ENCODE peak calls at places on chromosome 10, in ten cellular contexts. G is tibial artery; Y is GM23248; Q is OCI-LY7; Z is NCI-H1105; P is GM12865; T is neural crest cell; B is stimulated activated CD8-positive, alpha-beta memory T cell treated with anti-CD3 and anti-CD28 coated beads, Interleukin-2, amount 100 ng/mL, for 1 hour; W is Daoy; K is lower lobe of right lung. F is an unnamed sample.

GRCh38 chr10:5668429-5668828 is 2.0 kb upstream of the ASB13 start:
- DNase-seq in W (no peak), Z (no peak), P (no peak), K (no peak), B (no peak), Y (no peak), G (no peak), Q (no peak), T (no peak), F (no peak)

GRCh38 chr10:89916481-89916880 is 215.1 kb downstream of the KIF20B start:
- DNase-seq in B (no peak), Z (no peak), G (no peak), P (no peak), T (no peak), K (no peak), Q (no peak), Y (peak), W (peak), F (no peak)

GRCh38 chr10:74955796-74956195 is 129.4 kb downstream of the KAT6B start:
- DNase-seq in W (peak), K (no peak), Q (no peak), Z (no peak), T (no peak), Y (no peak), G (no peak), P (no peak), B (no peak), F (no peak)

GRCh38 chr10:34967411-34967880 is 122.7 kb downstream of the CUL2 start:
- DNase-seq in Z (no peak), K (no peak), Q (no peak), P (no peak), W (peak), T (no peak), G (peak), B (no peak), Y (peak), F (no peak)

GRCh38 chr10:43049081-43049551 is 27.8 kb upstream of the RET start:
- DNase-seq in P (no peak), Z (no peak), B (no peak), W (no peak), G (peak), Q (no peak), T (no peak), Y (no peak), K (peak), F (no peak)

GRCh38 chr10:126075009-126075408 is 178.6 kb downstream of the FANK1 start:
- DNase-seq in G (no peak), B (no peak), Y (no peak), P (no peak), Q (no peak), K (no peak), Z (no peak), W (no peak), T (no peak), F (no peak)

GRCh38 chr10:69317175-69318086 is 39.1 kb downstream of the HK1 start:
- DNase-seq in B (no peak), Z (no peak), Q (peak), Y (no peak), K (no peak), P (peak), T (no peak), W (no peak), G (no peak), F (no peak)

GRCh38 chr10:78331391-78331922 is 297.8 kb downstream of the RPS24 start:
- DNase-seq in Z (no peak), Q (no peak), P (no peak), K (no peak), W (peak), Y (peak), B (no peak), G (peak), T (no peak), F (peak)

GRCh38 chr10:68153473-68154210 is 44.4 kb downstream of the MYPN start:
- DNase-seq in K (no peak), Y (peak), B (no peak), W (peak), T (no peak), G (no peak), Z (peak), P (no peak), Q (no peak), F (no peak)

GRCh38 chr10:71555087-71555728 is 158.5 kb downstream of the CDH23 start:
- DNase-seq in Q (no peak), W (no peak), Z (no peak), T (no peak), Y (no peak), K (peak), B (no peak), G (no peak), P (no peak), F (no peak)

GRCh38 chr10:122141821-122142651 is 129.1 kb upstream of the BTBD16 start:
- DNase-seq in G (peak), K (no peak), Q (no peak), B (no peak), W (no peak), T (no peak), P (no peak), Y (peak), Z (no peak), F (no peak)

GRCh38 chr10:70974351-70974901 is 86.1 kb upstream of the PCBD1 start:
- DNase-seq in T (no peak), G (no peak), B (no peak), W (peak), Y (peak), Q (no peak), Z (no peak), P (no peak), K (no peak), F (no peak)

F was measured in neuronal stem cell.